ENCODE peak calls at places on chromosomes 7 and 10, in nine cellular contexts. One of them, this sample, is unnamed.

GRCh38 chr10:15725603-15726002 is 5.9 kb upstream of the ITGA8 start:
- ATAC-seq in heart left ventricle: no peak
- ATAC-seq in left lung: peak; percentile 81
- ATAC-seq in RWPE2: peak; percentile 58
- ATAC-seq in mucosa of descending colon: peak; percentile 70
- ATAC-seq in heart right ventricle: peak; percentile 82
- ATAC-seq in upper lobe of right lung: peak; percentile 60
- ATAC-seq in lower lobe of right lung: peak; percentile 58
- ATAC-seq in Panc1: no peak
- ATAC-seq in this sample: peak; percentile 57

GRCh38 chr10:132432176-132432540 is 35.2 kb downstream of the PWWP2B start:
- ATAC-seq in heart left ventricle: no peak
- ATAC-seq in left lung: no peak
- ATAC-seq in RWPE2: no peak
- ATAC-seq in mucosa of descending colon: no peak
- ATAC-seq in heart right ventricle: no peak
- ATAC-seq in upper lobe of right lung: no peak
- ATAC-seq in lower lobe of right lung: no peak
- ATAC-seq in Panc1: peak; percentile 8
- ATAC-seq in this sample: no peak

GRCh38 chr7:155453296-155454182 is 4.4 kb upstream of the EN2 start:
- ATAC-seq in heart left ventricle: no peak
- ATAC-seq in left lung: no peak
- ATAC-seq in RWPE2: no peak
- ATAC-seq in mucosa of descending colon: no peak
- ATAC-seq in heart right ventricle: no peak
- ATAC-seq in upper lobe of right lung: no peak
- ATAC-seq in lower lobe of right lung: no peak
- ATAC-seq in Panc1: no peak
- ATAC-seq in this sample: no peak

GRCh38 chr10:126104767-126105166 is 208.4 kb downstream of the FANK1 start:
- ATAC-seq in heart left ventricle: no peak
- ATAC-seq in left lung: no peak
- ATAC-seq in RWPE2: no peak
- ATAC-seq in mucosa of descending colon: no peak
- ATAC-seq in heart right ventricle: peak; percentile 39
- ATAC-seq in upper lobe of right lung: peak; percentile 39
- ATAC-seq in lower lobe of right lung: no peak
- ATAC-seq in Panc1: no peak
- ATAC-seq in this sample: peak; percentile 39

GRCh38 chr10:127854769-127855583 is 37.8 kb downstream of the CLRN3 start:
- ATAC-seq in heart left ventricle: no peak
- ATAC-seq in left lung: no peak
- ATAC-seq in RWPE2: no peak
- ATAC-seq in mucosa of descending colon: peak; percentile 13
- ATAC-seq in heart right ventricle: peak; percentile 29
- ATAC-seq in upper lobe of right lung: peak; percentile 36
- ATAC-seq in lower lobe of right lung: no peak
- ATAC-seq in Panc1: no peak
- ATAC-seq in this sample: no peak

GRCh38 chr10:123886292-123886691 is 5.3 kb downstream of the CPXM2 start:
- ATAC-seq in heart left ventricle: no peak
- ATAC-seq in left lung: no peak
- ATAC-seq in RWPE2: no peak
- ATAC-seq in mucosa of descending colon: no peak
- ATAC-seq in heart right ventricle: no peak
- ATAC-seq in upper lobe of right lung: no peak
- ATAC-seq in lower lobe of right lung: no peak
- ATAC-seq in Panc1: no peak
- ATAC-seq in this sample: no peak

GRCh38 chr10:18254086-18254485 is 113.9 kb downstream of the CACNB2 start:
- ATAC-seq in heart left ventricle: no peak
- ATAC-seq in left lung: no peak
- ATAC-seq in RWPE2: no peak
- ATAC-seq in mucosa of descending colon: no peak
- ATAC-seq in heart right ventricle: no peak
- ATAC-seq in upper lobe of right lung: no peak
- ATAC-seq in lower lobe of right lung: no peak
- ATAC-seq in Panc1: no peak
- ATAC-seq in this sample: no peak

GRCh38 chr7:101939136-101939695 is 121.8 kb downstream of the CUX1 start:
- ATAC-seq in heart left ventricle: no peak
- ATAC-seq in left lung: no peak
- ATAC-seq in RWPE2: no peak
- ATAC-seq in mucosa of descending colon: no peak
- ATAC-seq in heart right ventricle: no peak
- ATAC-seq in upper lobe of right lung: no peak
- ATAC-seq in lower lobe of right lung: no peak
- ATAC-seq in Panc1: no peak
- ATAC-seq in this sample: no peak

GRCh38 chr10:58023341-58024073 is 244.2 kb downstream of the IPMK start:
- ATAC-seq in heart left ventricle: no peak
- ATAC-seq in left lung: peak; percentile 44
- ATAC-seq in RWPE2: peak; percentile 97
- ATAC-seq in mucosa of descending colon: peak; percentile 71
- ATAC-seq in heart right ventricle: no peak
- ATAC-seq in upper lobe of right lung: no peak
- ATAC-seq in lower lobe of right lung: no peak
- ATAC-seq in Panc1: peak; percentile 91
- ATAC-seq in this sample: no peak

GRCh38 chr10:120614685-120615084 is 157.7 kb downstream of the PLPP4 start:
- ATAC-seq in heart left ventricle: no peak
- ATAC-seq in left lung: no peak
- ATAC-seq in RWPE2: no peak
- ATAC-seq in mucosa of descending colon: no peak
- ATAC-seq in heart right ventricle: no peak
- ATAC-seq in upper lobe of right lung: no peak
- ATAC-seq in lower lobe of right lung: no peak
- ATAC-seq in Panc1: no peak
- ATAC-seq in this sample: no peak

GRCh38 chr7:76257973-76258372 is 44.5 kb upstream of the HSPB1 start:
- ATAC-seq in heart left ventricle: no peak
- ATAC-seq in left lung: no peak
- ATAC-seq in RWPE2: no peak
- ATAC-seq in mucosa of descending colon: no peak
- ATAC-seq in heart right ventricle: no peak
- ATAC-seq in upper lobe of right lung: no peak
- ATAC-seq in lower lobe of right lung: no peak
- ATAC-seq in Panc1: peak; percentile 64
- ATAC-seq in this sample: no peak
- TF ChIP-seq CTCF in heart left ventricle: no peak
- TF ChIP-seq CTCF in left lung: no peak
- TF ChIP-seq CTCF in RWPE2: no peak
- TF ChIP-seq CTCF in mucosa of descending colon: no peak
- TF ChIP-seq CTCF in heart right ventricle: no peak
- TF ChIP-seq CTCF in upper lobe of right lung: no peak
- TF ChIP-seq CTCF in lower lobe of right lung: no peak
- TF ChIP-seq CTCF in Panc1: no peak
- TF ChIP-seq CTCF in this sample: no peak

GRCh38 chr7:122301858-122302745 is 2.4 kb downstream of the FEZF1 start:
- ATAC-seq in heart left ventricle: no peak
- ATAC-seq in left lung: no peak
- ATAC-seq in RWPE2: peak; percentile 15
- ATAC-seq in mucosa of descending colon: peak; percentile 17
- ATAC-seq in heart right ventricle: no peak
- ATAC-seq in upper lobe of right lung: no peak
- ATAC-seq in lower lobe of right lung: no peak
- ATAC-seq in Panc1: no peak
- ATAC-seq in this sample: no peak
- H3K9me3 ChIP-seq in heart left ventricle: no peaks in the 10 kb centered on the region
- H3K9me3 ChIP-seq in left lung: no peaks in the 10 kb centered on the region
- H3K9me3 ChIP-seq in RWPE2: no peaks in the 10 kb centered on the region
- H3K9me3 ChIP-seq in mucosa of descending colon: no peaks in the 10 kb centered on the region
- H3K9me3 ChIP-seq in heart right ventricle: no peaks in the 10 kb centered on the region
- H3K9me3 ChIP-seq in upper lobe of right lung: no peaks in the 10 kb centered on the region
- H3K9me3 ChIP-seq in lower lobe of right lung: no peaks in the 10 kb centered on the region
- H3K9me3 ChIP-seq in Panc1: no peaks in the 10 kb centered on the region
- H3K9me3 ChIP-seq in this sample: no peaks in the 10 kb centered on the region

GRCh38 chr10:72626444-72626754 is 520 bp upstream of the MICU1 start:
- ATAC-seq in heart left ventricle: no peak
- ATAC-seq in left lung: no peak
- ATAC-seq in RWPE2: no peak
- ATAC-seq in mucosa of descending colon: no peak
- ATAC-seq in heart right ventricle: no peak
- ATAC-seq in upper lobe of right lung: no peak
- ATAC-seq in lower lobe of right lung: no peak
- ATAC-seq in Panc1: no peak
- ATAC-seq in this sample: no peak

GRCh38 chr10:72625276-72625607 is 637 bp downstream of the MICU1 start:
- ATAC-seq in heart left ventricle: no peak
- ATAC-seq in left lung: peak; percentile 8
- ATAC-seq in RWPE2: peak; percentile 2
- ATAC-seq in mucosa of descending colon: peak; percentile 3
- ATAC-seq in heart right ventricle: peak; percentile 4
- ATAC-seq in upper lobe of right lung: no peak
- ATAC-seq in lower lobe of right lung: no peak
- ATAC-seq in Panc1: no peak
- ATAC-seq in this sample: no peak

GRCh38 chr10:72622271-72622670 is 3.6 kb downstream of the MICU1 start:
- ATAC-seq in heart left ventricle: no peak
- ATAC-seq in left lung: no peak
- ATAC-seq in RWPE2: no peak
- ATAC-seq in mucosa of descending colon: no peak
- ATAC-seq in heart right ventricle: no peak
- ATAC-seq in upper lobe of right lung: no peak
- ATAC-seq in lower lobe of right lung: no peak
- ATAC-seq in Panc1: no peak
- ATAC-seq in this sample: no peak

GRCh38 chr10:72630144-72630543 is 4.3 kb upstream of the MICU1 start:
- ATAC-seq in heart left ventricle: no peak
- ATAC-seq in left lung: no peak
- ATAC-seq in RWPE2: no peak
- ATAC-seq in mucosa of descending colon: no peak
- ATAC-seq in heart right ventricle: no peak
- ATAC-seq in upper lobe of right lung: no peak
- ATAC-seq in lower lobe of right lung: no peak
- ATAC-seq in Panc1: no peak
- ATAC-seq in this sample: no peak

DNA sequence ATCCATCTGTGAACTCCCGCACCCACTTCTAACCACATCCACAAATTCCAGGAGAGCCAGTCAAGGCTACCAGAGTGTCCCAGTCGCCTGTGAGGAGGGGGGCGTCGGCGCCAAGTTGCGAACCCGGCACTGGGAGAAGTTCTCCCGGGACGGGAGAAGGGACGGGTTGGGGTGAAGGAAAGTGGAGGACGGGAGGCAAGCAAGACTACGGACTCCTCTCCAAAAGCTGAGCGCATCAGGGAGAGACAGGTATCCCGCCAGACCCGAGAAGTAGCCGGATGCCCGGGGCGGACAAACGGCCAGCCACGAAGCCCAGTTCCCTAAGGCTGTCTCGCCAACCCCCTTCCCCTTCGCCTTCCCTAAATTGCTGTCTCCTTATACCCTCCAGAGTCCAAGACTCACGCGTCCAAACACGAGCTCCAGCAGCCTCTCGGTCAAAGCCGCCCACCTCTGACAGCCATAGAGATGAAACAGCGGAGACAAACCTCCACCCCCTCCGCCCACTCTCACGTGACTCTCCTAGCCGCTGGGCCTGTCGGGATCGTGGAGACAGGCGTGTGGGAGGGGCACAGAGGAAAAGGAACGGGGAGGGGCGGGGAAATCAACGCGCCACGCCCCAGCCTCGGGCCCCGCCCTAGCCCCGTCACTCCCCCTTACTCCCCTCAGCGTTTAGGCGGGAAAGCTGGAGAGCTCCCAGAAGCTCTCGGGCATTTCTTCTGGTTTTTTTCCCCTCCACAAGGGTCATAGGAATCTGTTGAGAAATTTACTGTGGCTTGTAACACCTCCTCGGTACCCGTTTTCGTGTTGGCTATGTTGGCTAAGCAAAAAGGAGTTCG is at the start of gene MICU1:
- ATAC-seq in heart left ventricle: peak; percentile 100
- ATAC-seq in left lung: peak; percentile 100
- ATAC-seq in RWPE2: peak; percentile 92
- ATAC-seq in mucosa of descending colon: peak; percentile 100
- ATAC-seq in heart right ventricle: peak; percentile 100
- ATAC-seq in upper lobe of right lung: peak; percentile 100
- ATAC-seq in lower lobe of right lung: peak; percentile 100
- ATAC-seq in Panc1: peak; percentile 98
- ATAC-seq in this sample: peak; percentile 99
- TF ChIP-seq CTCF in heart left ventricle: no peak
- TF ChIP-seq CTCF in left lung: no peak
- TF ChIP-seq CTCF in RWPE2: no peak
- TF ChIP-seq CTCF in mucosa of descending colon: no peak
- TF ChIP-seq CTCF in heart right ventricle: no peak
- TF ChIP-seq CTCF in upper lobe of right lung: no peak
- TF ChIP-seq CTCF in lower lobe of right lung: no peak
- TF ChIP-seq CTCF in Panc1: no peak
- TF ChIP-seq CTCF in this sample: no peak

GRCh38 chr7:157863906-157864810 is 527.4 kb downstream of the DNAJB6 start:
- ATAC-seq in heart left ventricle: no peak
- ATAC-seq in left lung: no peak
- ATAC-seq in RWPE2: no peak
- ATAC-seq in mucosa of descending colon: no peak
- ATAC-seq in heart right ventricle: no peak
- ATAC-seq in upper lobe of right lung: peak; percentile 4
- ATAC-seq in lower lobe of right lung: no peak
- ATAC-seq in Panc1: no peak
- ATAC-seq in this sample: no peak

GRCh38 chr7:157861031-157861491 is 524.3 kb downstream of the DNAJB6 start:
- ATAC-seq in heart left ventricle: no peak
- ATAC-seq in left lung: no peak
- ATAC-seq in RWPE2: no peak
- ATAC-seq in mucosa of descending colon: no peak
- ATAC-seq in heart right ventricle: no peak
- ATAC-seq in upper lobe of right lung: no peak
- ATAC-seq in lower lobe of right lung: peak; percentile 15
- ATAC-seq in Panc1: no peak
- ATAC-seq in this sample: no peak

GRCh38 chr7:157861551-157861950 is 524.7 kb downstream of the DNAJB6 start:
- ATAC-seq in heart left ventricle: no peak
- ATAC-seq in left lung: no peak
- ATAC-seq in RWPE2: no peak
- ATAC-seq in mucosa of descending colon: no peak
- ATAC-seq in heart right ventricle: no peak
- ATAC-seq in upper lobe of right lung: no peak
- ATAC-seq in lower lobe of right lung: no peak
- ATAC-seq in Panc1: no peak
- ATAC-seq in this sample: no peak

GRCh38 chr7:157863176-157863575 is 526.4 kb downstream of the DNAJB6 start:
- ATAC-seq in heart left ventricle: no peak
- ATAC-seq in left lung: no peak
- ATAC-seq in RWPE2: no peak
- ATAC-seq in mucosa of descending colon: no peak
- ATAC-seq in heart right ventricle: no peak
- ATAC-seq in upper lobe of right lung: no peak
- ATAC-seq in lower lobe of right lung: no peak
- ATAC-seq in Panc1: no peak
- ATAC-seq in this sample: no peak

DNA sequence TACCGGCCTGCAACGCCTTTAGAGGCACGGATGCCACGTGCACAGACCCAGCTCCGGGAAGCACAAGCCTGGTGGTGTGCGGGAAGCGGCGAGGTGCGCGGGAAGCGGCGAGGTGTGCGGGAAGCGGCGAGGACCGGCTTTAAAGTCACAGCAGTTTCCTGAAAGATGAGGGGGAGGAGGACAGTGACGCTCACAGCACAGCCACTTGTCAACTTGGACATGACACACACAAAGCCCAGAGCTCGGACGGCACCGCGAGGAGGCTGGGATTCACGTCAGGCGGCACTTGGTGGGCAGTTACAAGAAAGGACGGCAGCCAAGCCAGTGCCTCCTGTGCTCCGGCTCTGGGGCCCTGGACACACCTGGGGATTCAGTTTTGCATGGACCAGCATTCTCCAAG is 525.9 kb downstream of the DNAJB6 start:
- ATAC-seq in heart left ventricle: no peak
- ATAC-seq in left lung: no peak
- ATAC-seq in RWPE2: no peak
- ATAC-seq in mucosa of descending colon: no peak
- ATAC-seq in heart right ventricle: no peak
- ATAC-seq in upper lobe of right lung: no peak
- ATAC-seq in lower lobe of right lung: no peak
- ATAC-seq in Panc1: no peak
- ATAC-seq in this sample: no peak
- H3K9me3 ChIP-seq in heart left ventricle: no peaks in the 10 kb centered on the region
- H3K9me3 ChIP-seq in left lung: no peaks in the 10 kb centered on the region
- H3K9me3 ChIP-seq in RWPE2: no peaks in the 10 kb centered on the region
- H3K9me3 ChIP-seq in mucosa of descending colon: peaks cover 3% of the 10 kb centered on the region
- H3K9me3 ChIP-seq in heart right ventricle: no peaks in the 10 kb centered on the region
- H3K9me3 ChIP-seq in upper lobe of right lung: no peaks in the 10 kb centered on the region
- H3K9me3 ChIP-seq in lower lobe of right lung: no peaks in the 10 kb centered on the region
- H3K9me3 ChIP-seq in Panc1: no peaks in the 10 kb centered on the region
- H3K9me3 ChIP-seq in this sample: no peaks in the 10 kb centered on the region

This sample was measured in gastroesophageal sphincter.